ENCODE peak calls at places on chromosomes 2 and 18, in five cellular contexts. C is HCEC 1CT, Y is adrenal gland, R is GM04504, Q is activated B cell treated with CpG ODN at 0.5 μM for 24 hours. H is an unnamed sample.

GRCh38 chr2:185919155-185919554 is 180.6 kb downstream of the FSIP2 start:
- DNase-seq in C (peak), Y (no peak), R (no peak), Q (no peak), H (no peak)

GRCh38 chr2:10161206-10161931 is 38.8 kb downstream of the RRM2 start:
- DNase-seq in C (no peak), Y (no peak), R (no peak), Q (no peak), H (no peak)

GRCh38 chr2:236546561-236546961 is 23.1 kb upstream of the ACKR3 start:
- DNase-seq in C (no peak), Y (no peak), R (no peak), Q (no peak), H (no peak)

GRCh38 chr2:204730588-204730987 is 185.3 kb downstream of the PARD3B start:
- DNase-seq in C (no peak), Y (no peak), R (no peak), Q (no peak), H (no peak)

GRCh38 chr2:41580806-41581205 is 467.0 kb upstream of the PKDCC start:
- DNase-seq in C (no peak), Y (no peak), R (no peak), Q (no peak), H (no peak)

GRCh38 chr2:231488331-231488730 is 24.0 kb upstream of the NCL start:
- DNase-seq in C (no peak), Y (no peak), R (no peak), Q (no peak), H (no peak)

GRCh38 chr18:46338213-46338612 is 234.0 kb downstream of the HAUS1 start:
- DNase-seq in C (no peak), Y (no peak), R (no peak), Q (no peak), H (no peak)

GRCh38 chr2:217846321-217846743 is 156.5 kb downstream of the TNS1 start:
- DNase-seq in C (no peak), Y (no peak), R (no peak), Q (no peak), H (no peak)

GRCh38 chr2:102520801-102521200 is 47.8 kb downstream of the SLC9A4 start:
- DNase-seq in C (no peak), Y (no peak), R (no peak), Q (no peak), H (no peak)

GRCh38 chr2:233460726-233461431 is 105.7 kb downstream of the USP40 start:
- DNase-seq in C (no peak), Y (no peak), R (no peak), Q (no peak), H (no peak)

GRCh38 chr2:102080451-102081054 is 62.0 kb upstream of the IL1R1 start:
- DNase-seq in C (peak), Y (no peak), R (peak), Q (no peak), H (no peak)

GRCh38 chr2:224208443-224208842 is 169.4 kb upstream of the SERPINE2 start:
- DNase-seq in C (no peak), Y (no peak), R (no peak), Q (no peak), H (no peak)

GRCh38 chr18:54822872-54823845 is 5.1 kb upstream of the RAB27B start:
- DNase-seq in C (peak), Y (no peak), R (peak), Q (no peak), H (no peak)

GRCh38 chr18:77055429-77056310 is 76.9 kb downstream of the MBP start:
- DNase-seq in C (no peak), Y (no peak), R (no peak), Q (no peak), H (no peak)

GRCh38 chr2:187138240-187138639 is 289.3 kb upstream of the ZSWIM2 start:
- DNase-seq in C (peak), Y (peak), R (peak), Q (no peak), H (no peak)

GRCh38 chr2:40962026-40962425 is 510.1 kb upstream of the SLC8A1 start:
- DNase-seq in C (no peak), Y (peak), R (no peak), Q (no peak), H (no peak)